ENCODE peak calls at places on chromosome 22, in seven cellular contexts. Q is AG04450; R is activated CD8-positive, alpha-beta memory T cell treated with anti-CD3 and anti-CD28 coated beads for 1 hour; T is right cardiac atrium; K is heart left ventricle; W is neuronal stem cell; M is HTR-8/SVneo. G is an unnamed sample.
A peak's percentile ranks its signal among the peaks of the same experiment; 100 is the strongest.

GRCh38 chr22:38262051-38262795 is 10.6 kb downstream of the TMEM184B start:
- DNase-seq in Q (no peak), R (no peak), T (peak; percentile 85), K (peak; percentile 68), W (no peak), M (no peak), G (peak; percentile 72)

GRCh38 chr22:43060213-43060612 is 29.0 kb downstream of the TTLL1 start:
- DNase-seq in Q (no peak), R (no peak), T (no peak), K (no peak), W (peak; percentile 44), M (peak; percentile 27), G (no peak)

GRCh38 chr22:33565580-33565995 is 354.7 kb downstream of the LARGE1 start:
- DNase-seq in Q (no peak), R (no peak), T (peak; percentile 57), K (peak; percentile 62), W (no peak), M (no peak), G (peak; percentile 41)

GRCh38 chr22:31272522-31273446 is 19.5 kb downstream of the PIK3IP1 start:
- DNase-seq in Q (peak; percentile 32), R (no peak), T (no peak), K (no peak), W (peak; percentile 52), M (peak; percentile 56), G (no peak)

GRCh38 chr22:19855504-19856409 is 1.1 kb upstream of the GNB1L start:
- DNase-seq in Q (no peak), R (no peak), T (peak; percentile 85), K (peak; percentile 64), W (no peak), M (no peak), G (peak; percentile 68)

GRCh38 chr22:45917146-45917545 is 59.8 kb downstream of the WNT7B start:
- DNase-seq in Q (no peak), R (no peak), T (peak; percentile 29), K (no peak), W (no peak), M (no peak), G (no peak)

GRCh38 chr22:19226428-19226827 is 47.9 kb upstream of the SLC25A1 start:
- DNase-seq in Q (no peak), R (no peak), T (no peak), K (no peak), W (no peak), M (no peak), G (no peak)

GRCh38 chr22:22534604-22535415 is 14.7 kb upstream of the ZNF280A start:
- DNase-seq in Q (no peak), R (no peak), T (no peak), K (no peak), W (no peak), M (no peak), G (no peak)

GRCh38 chr22:17795661-17796548 is 21.6 kb upstream of the BID start:
- DNase-seq in Q (no peak), R (no peak), T (no peak), K (no peak), W (no peak), M (no peak), G (no peak)

GRCh38 chr22:22682807-22683667 is 38.6 kb downstream of the GGTLC2 start:
- DNase-seq in Q (no peak), R (no peak), T (no peak), K (no peak), W (no peak), M (peak; percentile 19), G (no peak)

GRCh38 chr22:48740731-48741405 is 1086.8 kb downstream of the BRD1 start:
- DNase-seq in Q (no peak), R (no peak), T (peak; percentile 36), K (no peak), W (no peak), M (no peak), G (no peak)

GRCh38 chr22:48535868-48536690 is 1291.6 kb downstream of the BRD1 start:
- DNase-seq in Q (no peak), R (no peak), T (no peak), K (no peak), W (no peak), M (no peak), G (no peak)

GRCh38 chr22:38313384-38313955 is 3.8 kb downstream of the CSNK1E start:
- DNase-seq in Q (peak; percentile 81), R (no peak), T (peak; percentile 92), K (peak; percentile 88), W (no peak), M (peak; percentile 61), G (peak; percentile 83)

GRCh38 chr22:19578180-19579004 is 54.2 kb upstream of the CLDN5 start:
- DNase-seq in Q (no peak), R (no peak), T (no peak), K (no peak), W (no peak), M (no peak), G (no peak)

GRCh38 chr22:28018461-28018927 is 99.4 kb upstream of the PITPNB start:
- DNase-seq in Q (no peak), R (no peak), T (no peak), K (peak; percentile 13), W (no peak), M (no peak), G (peak; percentile 22)

GRCh38 chr22:46068176-46068907 is 82.0 kb upstream of the PPARA start:
- DNase-seq in Q (no peak), R (no peak), T (no peak), K (no peak), W (no peak), M (no peak), G (no peak)

GRCh38 chr22:25689631-25690030 is 52.4 kb upstream of the MYO18B start:
- DNase-seq in Q (no peak), R (no peak), T (no peak), K (no peak), W (no peak), M (no peak), G (no peak)

GRCh38 chr22:48464246-48464645 is 1363.4 kb downstream of the BRD1 start:
- DNase-seq in Q (no peak), R (no peak), T (no peak), K (no peak), W (no peak), M (no peak), G (no peak)

GRCh38 chr22:28146401-28147304 is 227.6 kb upstream of the PITPNB start:
- DNase-seq in Q (no peak), R (no peak), T (no peak), K (no peak), W (no peak), M (no peak), G (no peak)

GRCh38 chr22:19628038-19628776 is 86.1 kb upstream of the SEPTIN5 start:
- DNase-seq in Q (no peak), R (no peak), T (no peak), K (no peak), W (no peak), M (no peak), G (no peak)

GRCh38 chr22:27462190-27462589 is 339.4 kb downstream of the MN1 start:
- DNase-seq in Q (no peak), R (no peak), T (no peak), K (no peak), W (peak; percentile 70), M (no peak), G (no peak)

GRCh38 chr22:27699676-27700075 is 101.9 kb downstream of the MN1 start:
- DNase-seq in Q (no peak), R (no peak), T (no peak), K (no peak), W (no peak), M (no peak), G (no peak)

GRCh38 chr22:47130883-47131610 is 368.6 kb downstream of the TBC1D22A start:
- DNase-seq in Q (no peak), R (no peak), T (peak; percentile 18), K (no peak), W (no peak), M (no peak), G (peak; percentile 13)

GRCh38 chr22:20026204-20026908 is 5.4 kb downstream of the TANGO2 start:
- DNase-seq in Q (no peak), R (no peak), T (peak; percentile 31), K (no peak), W (no peak), M (no peak), G (peak; percentile 15)

GRCh38 chr22:32217465-32217864 is 12.6 kb upstream of the RFPL2 start:
- DNase-seq in Q (no peak), R (no peak), T (no peak), K (no peak), W (no peak), M (no peak), G (no peak)

GRCh38 chr22:40413873-40414272 is 43.5 kb downstream of the SGSM3 start:
- DNase-seq in Q (no peak), R (no peak), T (peak; percentile 65), K (no peak), W (no peak), M (no peak), G (no peak)

GRCh38 chr22:29112680-29113079 is 39.8 kb downstream of the KREMEN1 start:
- DNase-seq in Q (no peak), R (no peak), T (no peak), K (no peak), W (no peak), M (no peak), G (no peak)

GRCh38 chr22:46436595-46437163 is 100.7 kb downstream of the CELSR1 start:
- DNase-seq in Q (no peak), R (no peak), T (no peak), K (no peak), W (no peak), M (no peak), G (no peak)

GRCh38 chr22:35842954-35843353 is 125.3 kb downstream of the APOL5 start:
- DNase-seq in Q (no peak), R (no peak), T (peak; percentile 43), K (peak; percentile 35), W (no peak), M (peak; percentile 38), G (no peak)

GRCh38 chr22:24550028-24550901 is 4.7 kb downstream of the GUCD1 start:
- DNase-seq in Q (no peak), R (no peak), T (peak; percentile 55), K (peak; percentile 47), W (no peak), M (no peak), G (no peak)

GRCh38 chr22:23113847-23114720 is 27.7 kb downstream of the RSPH14 start:
- DNase-seq in Q (no peak), R (no peak), T (no peak), K (no peak), W (no peak), M (no peak), G (no peak)

GRCh38 chr22:33715626-33716025 is 204.7 kb downstream of the LARGE1 start:
- DNase-seq in Q (no peak), R (no peak), T (no peak), K (no peak), W (no peak), M (no peak), G (no peak)

GRCh38 chr22:45448431-45448830 is 34.9 kb downstream of the RIBC2 start:
- DNase-seq in Q (no peak), R (no peak), T (peak; percentile 96), K (peak; percentile 85), W (no peak), M (no peak), G (peak; percentile 89)

GRCh38 chr22:49670610-49671330 is 156.9 kb downstream of the BRD1 start:
- DNase-seq in Q (no peak), R (no peak), T (no peak), K (no peak), W (peak; percentile 18), M (no peak), G (peak; percentile 41)

GRCh38 chr22:45435544-45436139 is 22.1 kb downstream of the RIBC2 start:
- DNase-seq in Q (peak; percentile 84), R (peak; percentile 69), T (peak; percentile 95), K (peak; percentile 87), W (peak; percentile 80), M (peak; percentile 85), G (peak; percentile 91)

GRCh38 chr22:46801331-46801811 is 38.9 kb downstream of the TBC1D22A start:
- DNase-seq in Q (no peak), R (no peak), T (no peak), K (no peak), W (no peak), M (no peak), G (no peak)

GRCh38 chr22:49487950-49488349 is 339.7 kb downstream of the BRD1 start:
- DNase-seq in Q (no peak), R (no peak), T (no peak), K (no peak), W (no peak), M (no peak), G (no peak)

GRCh38 chr22:35648066-35649025 is at the start of gene APOL6:
- DNase-seq in Q (no peak), R (no peak), T (peak; percentile 53), K (no peak), W (no peak), M (no peak), G (peak; percentile 40)